ENCODE peak calls at places on chromosome 22, in six cellular contexts. T is IMR-90, M is H1, Z is H9, S is mesendoderm, W is mesenchymal stem cell. G is an unnamed sample.

GRCh38 chr22:50734986-50735738 is 2.8 kb upstream of the ACR start:
- DNase-seq in M (no peak), S (no peak), W (no peak), T (no peak), Z (no peak), G (no peak)

GRCh38 chr22:24417901-24418641 is 9.3 kb upstream of the ADORA2A start:
- DNase-seq in W (no peak), S (no peak), T (peak), M (no peak), Z (no peak), G (no peak)

GRCh38 chr22:50007057-50007511 is 5.5 kb downstream of the IL17REL start:
- DNase-seq in T (no peak), M (no peak), Z (no peak), S (no peak), W (no peak), G (no peak)

GRCh38 chr22:44658371-44658953 is 43.5 kb upstream of the PRR5 start:
- DNase-seq in M (no peak), W (no peak), S (no peak), T (peak), Z (peak), G (no peak)

GRCh38 chr22:46072030-46072881 is 78.1 kb upstream of the PPARA start:
- DNase-seq in S (peak), Z (peak), M (no peak), T (peak), W (peak), G (no peak)

GRCh38 chr22:50112151-50113118 is 22.6 kb downstream of the MOV10L1 start:
- DNase-seq in W (peak), M (no peak), S (peak), T (peak), Z (no peak), G (no peak)

GRCh38 chr22:45351956-45352355 is 42.2 kb downstream of the FAM118A start:
- DNase-seq in W (no peak), M (no peak), T (no peak), Z (no peak), S (no peak), G (no peak)

GRCh38 chr22:41480397-41480735 is 11.4 kb downstream of the ACO2 start:
- DNase-seq in T (peak), M (no peak), Z (no peak), W (no peak), S (no peak), G (no peak)

GRCh38 chr22:29172216-29172615 is 33.5 kb upstream of the EMID1 start:
- DNase-seq in S (no peak), W (no peak), T (no peak), M (no peak), Z (no peak), G (no peak)

GRCh38 chr22:50720301-50720845 is 17.6 kb upstream of the ACR start:
- DNase-seq in W (no peak), Z (no peak), T (no peak), S (peak), M (no peak), G (no peak)

GRCh38 chr22:48947636-48948035 is 880.0 kb downstream of the BRD1 start:
- DNase-seq in T (no peak), W (no peak), Z (no peak), S (no peak), M (no peak), G (no peak)

GRCh38 chr22:46002757-46003270 is 25.9 kb upstream of the WNT7B start:
- DNase-seq in Z (no peak), M (no peak), T (peak), W (peak), S (peak), G (no peak)

GRCh38 chr22:38652858-38653257 is 3.3 kb downstream of the FAM227A start:
- DNase-seq in S (no peak), Z (no peak), W (no peak), M (no peak), T (no peak), G (no peak)

GRCh38 chr22:21651521-21652009 is 9.5 kb downstream of the SDF2L1 start:
- DNase-seq in T (no peak), W (peak), Z (peak), M (no peak), S (no peak), G (peak)
- H2BK15ac ChIP-seq in T (no peak), W (no peak), Z (no peak), M (peak), S (no peak), G (peak)

DNA sequence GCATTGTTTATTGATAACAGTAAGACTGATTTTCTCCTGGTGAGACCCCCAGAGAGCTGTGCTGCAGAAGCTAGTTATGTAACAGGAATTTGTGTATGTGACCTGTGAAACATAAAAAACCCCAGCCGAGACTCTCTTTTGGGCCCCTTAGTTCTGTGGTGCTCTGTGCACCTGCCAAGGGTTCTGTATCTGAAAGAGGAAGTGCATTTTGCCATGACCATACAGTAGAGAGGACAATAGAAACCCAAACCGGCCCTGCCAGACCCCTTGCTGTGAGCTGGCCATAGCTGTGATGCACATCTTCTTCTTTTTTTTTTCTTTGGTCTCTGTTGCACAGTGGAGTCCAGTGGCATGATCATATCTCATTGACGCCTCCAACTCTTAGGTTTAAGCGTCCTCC is 31.4 kb upstream of the APOL5 start:
- DNase-seq in M (no peak), S (no peak), Z (no peak), W (no peak), T (no peak), G (no peak)
- H2BK15ac ChIP-seq in M (no peak), S (no peak), Z (no peak), W (no peak), T (no peak), G (no peak)

GRCh38 chr22:20146777-20147176 is 4.1 kb downstream of the CCDC188 start:
- DNase-seq in S (no peak), T (no peak), Z (no peak), W (no peak), M (no peak), G (no peak)
- H2BK15ac ChIP-seq in S (no peak), T (no peak), Z (no peak), W (no peak), M (no peak), G (no peak)

DNA sequence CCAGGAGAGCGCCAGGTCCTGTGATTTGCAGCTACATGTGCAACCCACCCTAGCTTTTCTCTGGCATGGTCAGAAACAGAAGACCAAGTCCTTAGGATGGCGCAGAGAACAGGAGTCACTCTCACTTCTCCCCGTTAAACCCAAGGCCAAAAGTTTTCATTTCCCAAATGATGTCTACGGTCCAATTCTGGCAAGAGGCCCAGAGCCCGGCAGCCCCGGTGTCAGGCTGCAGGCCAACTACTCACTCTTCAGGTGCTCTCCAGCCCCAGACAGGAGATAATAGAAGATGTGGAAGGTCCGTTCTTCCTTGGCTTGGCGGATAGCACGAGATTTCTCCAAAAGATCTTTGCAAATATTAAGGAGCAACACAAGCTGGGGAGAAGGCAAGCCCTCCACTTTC is 67.2 kb downstream of the MYH9 start:
- DNase-seq in Z (no peak), S (no peak), T (no peak), W (no peak), M (no peak), G (no peak)
- H2BK15ac ChIP-seq in Z (no peak), S (no peak), T (no peak), W (no peak), M (no peak), G (no peak)

G was measured in neuronal stem cell.